ENCODE peak calls at places on chromosomes 3 and 15, in eight cellular contexts. X is stimulated activated CD4-positive, alpha-beta T cell treated with anti-CD3 and anti-CD28 coated beads, Interleukin-4, amount 100 ng/mL, for 4 hours; E is activated CD4-positive, alpha-beta T cell treated with anti-CD3 and anti-CD28 coated beads for 36 hours; R is effector memory CD8-positive, alpha-beta T cell; J is A549; I is effector CD4-positive, alpha-beta T cell; Z is heart left ventricle; F is CMK. C is an unnamed sample.

GRCh38 chr3:100880845-100881244 is 112.4 kb downstream of the ABI3BP start:
- DNase-seq in X (no peak), E (no peak), R (no peak), J (no peak), I (no peak), Z (no peak), F (no peak), C (no peak)

GRCh38 chr3:130504701-130505100 is 12.3 kb upstream of the COL6A6 start:
- DNase-seq in X (no peak), E (no peak), R (no peak), J (no peak), I (no peak), Z (no peak), F (no peak), C (no peak)

GRCh38 chr3:43996379-43997301 is 245.0 kb upstream of the TOPAZ1 start:
- DNase-seq in X (no peak), E (peak), R (no peak), J (peak), I (no peak), Z (no peak), F (no peak), C (peak)

GRCh38 chr15:72790302-72790955 is 6.9 kb upstream of the ADPGK start:
- DNase-seq in X (no peak), E (no peak), R (no peak), J (no peak), I (no peak), Z (no peak), F (no peak), C (no peak)

GRCh38 chr3:197027151-197027895 is 2.3 kb downstream of the MELTF start:
- DNase-seq in X (no peak), E (no peak), R (no peak), J (no peak), I (no peak), Z (no peak), F (no peak), C (no peak)

GRCh38 chr3:147915057-147915456 is 505.9 kb downstream of the ZIC1 start:
- DNase-seq in X (no peak), E (no peak), R (no peak), J (no peak), I (no peak), Z (no peak), F (no peak), C (no peak)

GRCh38 chr3:21795152-21795837 is 44.3 kb upstream of the ZNF385D start:
- DNase-seq in X (no peak), E (no peak), R (no peak), J (no peak), I (no peak), Z (peak), F (no peak), C (peak)

GRCh38 chr3:79367066-79367465 is 400.7 kb downstream of the ROBO1 start:
- DNase-seq in X (no peak), E (no peak), R (no peak), J (no peak), I (no peak), Z (no peak), F (no peak), C (no peak)

GRCh38 chr3:46682156-46682555 is 11.3 kb downstream of the ALS2CL start:
- DNase-seq in X (no peak), E (no peak), R (no peak), J (no peak), I (no peak), Z (peak), F (no peak), C (no peak)

GRCh38 chr3:186790261-186790981 is 7.0 kb downstream of the EIF4A2 start:
- DNase-seq in X (no peak), E (no peak), R (no peak), J (peak), I (no peak), Z (no peak), F (no peak), C (no peak)

GRCh38 chr15:100570735-100571363 is 31.1 kb downstream of the LINS1 start:
- DNase-seq in X (no peak), E (no peak), R (no peak), J (no peak), I (no peak), Z (no peak), F (no peak), C (no peak)

GRCh38 chr3:47283596-47284364 is 1.0 kb downstream of the KLHL18 start:
- DNase-seq in X (peak), E (peak), R (no peak), J (no peak), I (no peak), Z (no peak), F (peak), C (no peak)

GRCh38 chr3:188534633-188535032 is 380.7 kb downstream of the LPP start:
- DNase-seq in X (no peak), E (no peak), R (no peak), J (no peak), I (no peak), Z (no peak), F (no peak), C (no peak)

GRCh38 chr15:48330045-48330840 is 986 bp upstream of the DUT start:
- DNase-seq in X (no peak), E (no peak), R (no peak), J (no peak), I (no peak), Z (no peak), F (no peak), C (no peak)

GRCh38 chr15:63942486-63943365 is 103.6 kb downstream of the DAPK2 start:
- DNase-seq in X (no peak), E (no peak), R (no peak), J (no peak), I (no peak), Z (no peak), F (no peak), C (no peak)

GRCh38 chr3:127962937-127963336 is 47.9 kb downstream of the KBTBD12 start:
- DNase-seq in X (no peak), E (no peak), R (no peak), J (no peak), I (no peak), Z (no peak), F (no peak), C (no peak)

GRCh38 chr3:167823738-167824137 is 88.2 kb downstream of the SERPINI1 start:
- DNase-seq in X (no peak), E (no peak), R (no peak), J (no peak), I (no peak), Z (no peak), F (no peak), C (no peak)

GRCh38 chr15:94387854-94388441 is 156.6 kb downstream of the MCTP2 start:
- DNase-seq in X (no peak), E (peak), R (no peak), J (no peak), I (no peak), Z (no peak), F (no peak), C (no peak)

GRCh38 chr15:74127954-74128784 is 2.2 kb upstream of the ISLR2 start:
- DNase-seq in X (no peak), E (no peak), R (no peak), J (peak), I (no peak), Z (peak), F (no peak), C (peak)

GRCh38 chr3:135325096-135325495 is 530.0 kb downstream of the EPHB1 start:
- DNase-seq in X (no peak), E (no peak), R (no peak), J (no peak), I (no peak), Z (no peak), F (no peak), C (no peak)

GRCh38 chr15:55398243-55398642 is 9.9 kb downstream of the CCPG1 start:
- DNase-seq in X (no peak), E (no peak), R (no peak), J (no peak), I (no peak), Z (no peak), F (no peak), C (no peak)

GRCh38 chr3:63456901-63457300 is 178.8 kb downstream of the SYNPR start:
- DNase-seq in X (no peak), E (no peak), R (no peak), J (no peak), I (no peak), Z (no peak), F (no peak), C (no peak)

GRCh38 chr15:34616613-34617012 is 33.2 kb upstream of the GOLGA8B start:
- DNase-seq in X (no peak), E (peak), R (no peak), J (peak), I (no peak), Z (peak), F (no peak), C (peak)

GRCh38 chr3:156548041-156548687 is 6.8 kb downstream of the SSR3 start:
- DNase-seq in X (no peak), E (no peak), R (no peak), J (no peak), I (no peak), Z (no peak), F (no peak), C (no peak)

GRCh38 chr3:38146504-38146903 is 8.0 kb downstream of the MYD88 start:
- DNase-seq in X (no peak), E (no peak), R (no peak), J (no peak), I (no peak), Z (no peak), F (no peak), C (no peak)

GRCh38 chr15:80856809-80857377 is 77.7 kb downstream of the CEMIP start:
- DNase-seq in X (no peak), E (no peak), R (no peak), J (peak), I (no peak), Z (peak), F (no peak), C (no peak)

GRCh38 chr3:124395165-124395564 is 335.1 kb upstream of the UMPS start:
- DNase-seq in X (no peak), E (no peak), R (no peak), J (no peak), I (no peak), Z (no peak), F (no peak), C (no peak)